ENCODE peak calls at places on chromosomes 11 and 22, in nine cellular contexts. M, V, W, P, E, G, O, Y and Z are unnamed samples.

GRCh38 chr11:68810164-68810563 is 31.6 kb downstream of the CPT1A start:
- DNase-seq in M (no peak), V (no peak), W (no peak), P (no peak), E (no peak), G (no peak), O (no peak), Y (peak; percentile 62), Z (no peak)

GRCh38 chr22:49448546-49448945 is 379.1 kb downstream of the BRD1 start:
- DNase-seq in M (no peak), V (peak; percentile 51), W (no peak), P (no peak), E (no peak), G (no peak), O (peak; percentile 41), Y (no peak), Z (no peak)

GRCh38 chr22:39185601-39186012 is 33.1 kb upstream of the CBX7 start:
- DNase-seq in M (peak; percentile 49), V (peak; percentile 81), W (no peak), P (no peak), E (no peak), G (no peak), O (peak; percentile 48), Y (peak; percentile 93), Z (no peak)

GRCh38 chr11:61912530-61912898 is 4.9 kb downstream of the RAB3IL1 start:
- DNase-seq in M (no peak), V (peak; percentile 52), W (no peak), P (no peak), E (no peak), G (no peak), O (peak; percentile 31), Y (no peak), Z (no peak)

GRCh38 chr11:31240340-31240904 is 129.1 kb downstream of the DCDC1 start:
- DNase-seq in M (peak; percentile 33), V (no peak), W (peak; percentile 29), P (no peak), E (peak; percentile 63), G (peak; percentile 28), O (peak; percentile 65), Y (no peak), Z (peak; percentile 14)

GRCh38 chr22:19930537-19931486 is 10.8 kb upstream of the COMT start:
- DNase-seq in M (peak; percentile 10), V (peak; percentile 51), W (no peak), P (no peak), E (no peak), G (no peak), O (no peak), Y (no peak), Z (no peak)

GRCh38 chr22:17678817-17679385 is 40.3 kb downstream of the BCL2L13 start:
- DNase-seq in M (no peak), V (no peak), W (no peak), P (no peak), E (no peak), G (no peak), O (peak; percentile 60), Y (no peak), Z (no peak)

GRCh38 chr11:3218483-3219280 is at the start of gene MRGPRG:
- DNase-seq in M (no peak), V (peak; percentile 69), W (no peak), P (no peak), E (no peak), G (no peak), O (peak; percentile 53), Y (no peak), Z (no peak)

GRCh38 chr11:10680956-10681487 is 12.5 kb downstream of the IRAG1 start:
- DNase-seq in M (peak; percentile 62), V (no peak), W (no peak), P (no peak), E (no peak), G (no peak), O (no peak), Y (no peak), Z (no peak)
- H3K27ac ChIP-seq in M (peak overlapping the region; percentile 31), V (peak overlapping the region; percentile 59), W (no peak overlapping the region), P (no peak overlapping the region), E (no peak overlapping the region), G (no peak overlapping the region), O (no peak overlapping the region), Y (no peak overlapping the region), Z (no peak overlapping the region)

GRCh38 chr22:28813772-28814518 is 13.6 kb upstream of the XBP1 start:
- DNase-seq in M (no peak), V (no peak), W (no peak), P (no peak), E (no peak), G (no peak), O (no peak), Y (no peak), Z (no peak)

GRCh38 chr22:28812491-28812890 is 12.1 kb upstream of the XBP1 start:
- DNase-seq in M (no peak), V (no peak), W (no peak), P (no peak), E (no peak), G (no peak), O (no peak), Y (no peak), Z (no peak)

GRCh38 chr22:28810839-28811491 is 10.6 kb upstream of the XBP1 start:
- DNase-seq in M (no peak), V (no peak), W (peak; percentile 75), P (no peak), E (no peak), G (no peak), O (no peak), Y (no peak), Z (no peak)

DNA sequence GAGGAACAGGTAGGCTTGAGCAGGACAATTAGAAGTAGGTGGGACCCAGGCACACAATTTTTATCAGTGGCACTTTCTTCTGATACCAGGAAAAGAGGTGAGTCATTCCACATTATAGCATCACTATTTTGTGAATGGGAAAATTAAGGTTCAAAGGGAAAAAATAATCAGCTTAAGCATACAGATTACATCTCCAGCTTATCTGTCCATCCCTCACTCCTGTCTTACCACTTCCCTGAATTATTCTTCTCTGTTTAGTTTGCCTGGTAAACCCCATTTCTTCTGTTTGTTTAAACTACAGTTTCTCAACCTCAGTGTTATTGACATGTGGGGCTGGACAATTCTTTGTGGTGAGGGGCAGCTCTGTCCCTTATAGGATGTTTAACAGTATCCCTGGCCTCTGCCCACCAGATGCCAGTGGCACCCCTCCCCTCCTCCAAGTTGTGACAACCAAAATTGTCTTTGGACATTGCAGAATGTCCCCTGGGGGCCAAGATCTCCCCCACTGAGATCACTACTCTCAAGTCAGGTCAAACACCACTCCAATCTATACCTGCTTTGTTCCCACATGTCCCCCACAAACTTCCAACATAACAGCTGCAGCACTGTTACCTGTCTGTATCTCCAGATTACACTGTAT is 8.5 kb upstream of the XBP1 start:
- DNase-seq in M (no peak), V (no peak), W (no peak), P (no peak), E (no peak), G (no peak), O (no peak), Y (no peak), Z (no peak)
- H3K27ac ChIP-seq in M (no peak overlapping the region), V (no peak overlapping the region), W (no peak overlapping the region), P (no peak overlapping the region), E (no peak overlapping the region), G (no peak overlapping the region), O (no peak overlapping the region), Y (no peak overlapping the region), Z (no peak overlapping the region)

GRCh38 chr22:23115369-23115768 is 26.4 kb downstream of the RSPH14 start:
- DNase-seq in M (no peak), V (no peak), W (no peak), P (no peak), E (no peak), G (no peak), O (no peak), Y (no peak), Z (no peak)

GRCh38 chr22:23113067-23113846 is 28.5 kb downstream of the RSPH14 start:
- DNase-seq in M (peak; percentile 54), V (no peak), W (no peak), P (no peak), E (no peak), G (no peak), O (no peak), Y (no peak), Z (no peak)

GRCh38 chr22:23114721-23115020 is 27.1 kb downstream of the RSPH14 start:
- DNase-seq in M (no peak), V (no peak), W (no peak), P (no peak), E (no peak), G (no peak), O (no peak), Y (no peak), Z (no peak)

GRCh38 chr22:23112472-23113012 is 29.2 kb downstream of the RSPH14 start:
- DNase-seq in M (no peak), V (no peak), W (no peak), P (no peak), E (no peak), G (no peak), O (no peak), Y (no peak), Z (no peak)

DNA sequence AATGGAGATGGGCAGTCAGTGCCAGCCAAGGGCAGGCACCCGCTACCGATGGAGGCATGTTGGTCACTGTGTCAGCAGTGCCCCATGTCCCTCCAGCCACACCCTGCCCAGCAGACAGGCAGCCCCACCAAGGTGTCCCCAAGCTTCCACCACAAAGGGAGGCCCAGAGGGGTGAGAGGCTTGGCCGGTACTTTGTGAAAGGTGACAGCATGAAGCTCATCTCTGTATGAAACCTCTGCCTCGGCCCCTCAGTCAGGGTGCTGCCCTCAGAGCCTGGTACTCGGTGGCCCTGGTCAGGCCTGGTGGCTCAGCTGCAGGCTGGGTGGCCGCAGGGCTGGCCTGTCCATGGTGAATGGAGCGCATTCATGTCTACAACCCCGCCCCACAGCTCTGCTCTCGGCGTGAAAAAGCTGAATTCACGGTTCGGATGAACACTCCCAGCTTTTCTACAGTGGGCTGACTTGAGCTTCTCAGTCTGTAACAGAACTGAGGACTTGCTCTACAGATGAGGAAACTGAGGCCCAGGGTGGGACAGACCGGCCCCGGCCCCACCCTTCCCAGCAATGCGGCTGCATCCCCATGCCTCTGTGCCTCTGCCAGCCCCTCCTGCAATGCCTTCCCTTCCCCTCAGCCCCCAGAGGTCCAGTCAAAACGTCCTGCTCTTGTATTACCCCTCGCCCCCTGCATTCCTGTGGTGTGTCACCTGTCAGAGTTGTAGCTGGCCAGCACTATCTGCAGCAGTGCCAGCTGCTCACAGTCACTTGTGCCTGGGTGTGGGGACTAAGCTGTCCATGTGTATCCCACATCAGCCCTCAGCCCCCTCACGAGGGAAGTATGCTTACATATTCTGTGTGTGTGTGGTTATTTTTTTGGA is 27.7 kb downstream of the RSPH14 start:
- DNase-seq in M (no peak), V (no peak), W (no peak), P (no peak), E (no peak), G (no peak), O (no peak), Y (no peak), Z (no peak)
- H3K27ac ChIP-seq in M (no peak overlapping the region), V (no peak overlapping the region), W (no peak overlapping the region), P (no peak overlapping the region), E (no peak overlapping the region), G (no peak overlapping the region), O (no peak overlapping the region), Y (no peak overlapping the region), Z (no peak overlapping the region)

GRCh38 chr11:103111400-103111799 is 2.2 kb downstream of the DYNC2H1 start:
- DNase-seq in M (no peak), V (no peak), W (no peak), P (no peak), E (no peak), G (no peak), O (no peak), Y (no peak), Z (no peak)

GRCh38 chr11:103109818-103110388 is 677 bp downstream of the DYNC2H1 start:
- DNase-seq in M (no peak), V (peak; percentile 71), W (no peak), P (no peak), E (no peak), G (no peak), O (peak; percentile 59), Y (no peak), Z (no peak)

GRCh38 chr11:103108933-103109817 is at the start of gene DYNC2H1:
- DNase-seq in M (peak; percentile 91), V (peak; percentile 96), W (peak; percentile 93), P (peak; percentile 73), E (peak; percentile 99), G (peak; percentile 91), O (peak; percentile 96), Y (peak; percentile 79), Z (peak; percentile 51)

GRCh38 chr11:103112364-103112763 is 3.1 kb downstream of the DYNC2H1 start:
- DNase-seq in M (no peak), V (no peak), W (no peak), P (no peak), E (no peak), G (no peak), O (no peak), Y (no peak), Z (no peak)

GRCh38 chr11:103110406-103110805 is 1.2 kb downstream of the DYNC2H1 start:
- DNase-seq in M (peak; percentile 56), V (no peak), W (peak; percentile 9), P (no peak), E (peak; percentile 60), G (peak; percentile 37), O (no peak), Y (no peak), Z (no peak)
- H3K27ac ChIP-seq in M (no peak overlapping the region), V (no peak overlapping the region), W (no peak overlapping the region), P (no peak overlapping the region), E (no peak overlapping the region), G (peak overlapping the region; percentile 34), O (no peak overlapping the region), Y (no peak overlapping the region), Z (no peak overlapping the region)